ENCODE peak calls at places on chromosomes 13 and 19, in nine cellular contexts. R, X, J, D, U, C, G, A and F are unnamed samples.

GRCh38 chr13:20721454-20722357 is 18.2 kb downstream of the IL17D start:
- DNase-seq in C (no peak), A (peak; percentile 62), G (no peak), X (no peak), R (peak; percentile 80), U (no peak), D (peak; percentile 70), J (no peak), F (no peak)

GRCh38 chr13:60463787-60464186 is 66.8 kb downstream of the TDRD3 start:
- DNase-seq in A (no peak), C (no peak), D (no peak), J (no peak), U (peak; percentile 10), G (no peak), R (no peak), X (no peak), F (no peak)

GRCh38 chr19:45657520-45658163 is 10.4 kb upstream of the GIPR start:
- DNase-seq in G (no peak), C (no peak), A (no peak), D (no peak), U (no peak), X (no peak), R (no peak), J (no peak), F (no peak)

GRCh38 chr19:49491030-49491803 is 3.8 kb downstream of the RPL13A start:
- DNase-seq in A (no peak), G (no peak), R (peak; percentile 24), U (no peak), C (no peak), X (no peak), D (no peak), J (no peak), F (no peak)

GRCh38 chr19:4524808-4525562 is 6.7 kb upstream of the PLIN4 start:
- DNase-seq in G (peak; percentile 46), A (peak; percentile 68), D (peak; percentile 74), X (no peak), C (no peak), U (peak; percentile 59), J (no peak), R (peak; percentile 64), F (no peak)

GRCh38 chr19:46674416-46675178 is 13.6 kb upstream of the DACT3 start:
- DNase-seq in X (no peak), A (no peak), J (no peak), R (no peak), C (no peak), U (peak; percentile 42), G (no peak), D (no peak), F (no peak)

GRCh38 chr19:5086725-5087439 is 118.0 kb downstream of the KDM4B start:
- DNase-seq in D (no peak), X (no peak), A (no peak), J (no peak), G (no peak), R (no peak), U (no peak), C (no peak), F (no peak)

GRCh38 chr19:19171821-19172532 is 1.9 kb upstream of the MEF2B start:
- DNase-seq in G (peak; percentile 74), D (no peak), A (no peak), J (no peak), R (no peak), C (no peak), X (no peak), U (peak; percentile 23), F (no peak)

GRCh38 chr13:42594577-42595571 is 20.9 kb downstream of the TNFSF11 start:
- DNase-seq in X (no peak), J (no peak), D (no peak), C (peak; percentile 13), G (peak; percentile 75), U (peak; percentile 30), A (peak; percentile 76), R (peak; percentile 48), F (peak; percentile 79)

GRCh38 chr19:7368456-7368855 is 19.7 kb downstream of the ARHGEF18 start:
- DNase-seq in G (no peak), J (no peak), A (no peak), U (no peak), R (no peak), X (no peak), C (no peak), D (no peak), F (peak; percentile 99)

GRCh38 chr13:69020120-69020519 is 1087.5 kb upstream of the ATXN8OS start:
- DNase-seq in D (no peak), X (no peak), A (no peak), C (no peak), R (no peak), J (no peak), U (no peak), G (no peak), F (no peak)

GRCh38 chr19:5627395-5627904 is 4.6 kb downstream of the SAFB start:
- DNase-seq in C (peak; percentile 15), G (peak; percentile 99), X (peak; percentile 88), R (peak; percentile 50), U (no peak), D (peak; percentile 75), J (no peak), A (peak; percentile 74), F (peak; percentile 75)

GRCh38 chr19:18280247-18281081 is 958 bp downstream of the JUND start:
- DNase-seq in D (peak; percentile 89), U (peak; percentile 87), J (no peak), G (peak; percentile 72), X (peak; percentile 96), R (peak; percentile 83), C (peak; percentile 19), A (peak; percentile 88), F (peak; percentile 93)